ENCODE peak calls at places on chromosomes 16 and 17, in eight cellular contexts. M, U, Z, S, X, T, K and F are unnamed samples.

GRCh38 chr17:9271989-9272388 is 250.7 kb downstream of the NTN1 start:
- DNase-seq in U (no peak), T (no peak), K (no peak), M (no peak), Z (no peak), X (peak; percentile 53), S (no peak), F (no peak)

GRCh38 chr16:56848955-56849689 is 15.9 kb upstream of the SLC12A3 start:
- DNase-seq in K (no peak), Z (no peak), S (peak; percentile 85), U (no peak), M (peak; percentile 69), X (no peak), T (no peak), F (no peak)

GRCh38 chr17:16048797-16049449 is 49.3 kb downstream of the TTC19 start:
- DNase-seq in S (no peak), K (no peak), X (no peak), T (no peak), U (no peak), Z (no peak), M (no peak), F (no peak)

GRCh38 chr17:76398523-76399174 is 14.2 kb downstream of the SPHK1 start:
- DNase-seq in K (no peak), S (no peak), X (no peak), M (no peak), U (no peak), T (no peak), Z (no peak), F (no peak)

GRCh38 chr16:75207831-75208230 is 870 bp upstream of the CTRB2 start:
- DNase-seq in U (no peak), M (no peak), S (no peak), X (no peak), Z (no peak), K (no peak), T (no peak), F (no peak)

GRCh38 chr17:46875849-46876352 is 24.5 kb downstream of the WNT9B start:
- DNase-seq in X (no peak), U (peak; percentile 36), S (no peak), Z (no peak), K (no peak), M (no peak), T (no peak), F (no peak)

GRCh38 chr17:66918896-66919295 is 45.6 kb upstream of the CACNG4 start:
- DNase-seq in Z (no peak), X (no peak), M (no peak), S (no peak), K (no peak), U (no peak), T (no peak), F (no peak)

GRCh38 chr17:77599699-77600098 is 358.8 kb upstream of the TNRC6C start:
- DNase-seq in K (no peak), M (no peak), T (no peak), X (no peak), U (no peak), Z (no peak), S (no peak), F (no peak)

GRCh38 chr17:64245218-64246145 is 17.6 kb downstream of the TEX2 start:
- DNase-seq in Z (no peak), K (no peak), X (no peak), M (no peak), U (no peak), T (no peak), S (peak; percentile 85), F (no peak)

GRCh38 chr17:36931697-36932382 is 5.4 kb upstream of the LHX1 start:
- DNase-seq in K (no peak), T (no peak), M (no peak), S (peak; percentile 46), Z (no peak), X (no peak), U (no peak), F (no peak)

GRCh38 chr17:58303981-58304734 is 23.4 kb upstream of the MPO start:
- DNase-seq in X (no peak), Z (peak; percentile 52), K (peak; percentile 74), T (no peak), M (peak; percentile 75), U (peak; percentile 53), S (peak; percentile 51), F (peak; percentile 57)

GRCh38 chr16:89498839-89499238 is 8.5 kb upstream of the ANKRD11 start:
- DNase-seq in X (no peak), U (no peak), Z (no peak), M (no peak), T (no peak), K (no peak), S (no peak), F (no peak)

GRCh38 chr16:88533381-88533831 is 36.8 kb upstream of the ZC3H18 start:
- DNase-seq in U (no peak), S (peak; percentile 56), M (peak; percentile 52), T (no peak), K (peak; percentile 57), X (peak; percentile 19), Z (no peak), F (no peak)

GRCh38 chr17:42270175-42270545 is 6.0 kb downstream of the STAT5B start:
- DNase-seq in T (no peak), K (no peak), S (peak; percentile 61), Z (no peak), X (no peak), U (no peak), M (no peak), F (no peak)

GRCh38 chr17:37742114-37742761 is 2.6 kb downstream of the HNF1B start:
- DNase-seq in S (peak; percentile 39), X (no peak), T (no peak), M (peak; percentile 2), K (no peak), Z (no peak), U (no peak), F (no peak)

GRCh38 chr16:16197331-16197730 is 26.0 kb downstream of the ABCC6 start:
- DNase-seq in K (no peak), X (no peak), U (no peak), Z (no peak), S (no peak), M (no peak), T (no peak), F (no peak)

GRCh38 chr17:14866266-14866665 is 398.9 kb downstream of the PMP22 start:
- DNase-seq in S (peak; percentile 22), K (no peak), T (no peak), X (no peak), U (no peak), M (no peak), Z (no peak), F (no peak)

GRCh38 chr16:74846714-74847113 is 72.1 kb upstream of the FA2H start:
- DNase-seq in T (no peak), X (no peak), K (no peak), S (no peak), U (no peak), Z (no peak), M (no peak), F (no peak)

GRCh38 chr17:59643159-59643857 is 23.6 kb downstream of the CLTC start:
- DNase-seq in X (no peak), U (no peak), S (peak; percentile 51), K (no peak), M (no peak), Z (no peak), T (no peak), F (no peak)

GRCh38 chr17:72502111-72502939 is 381.5 kb downstream of the SOX9 start:
- DNase-seq in T (no peak), M (no peak), X (no peak), K (peak; percentile 49), Z (no peak), S (peak; percentile 48), U (no peak), F (no peak)

GRCh38 chr17:82734987-82735866 is at the start of gene FN3K:
- DNase-seq in M (peak; percentile 63), S (peak; percentile 56), U (no peak), T (no peak), Z (peak; percentile 29), K (peak; percentile 81), X (peak; percentile 60), F (no peak)

GRCh38 chr17:31544186-31544585 is 152.7 kb downstream of the RAB11FIP4 start:
- DNase-seq in Z (no peak), U (no peak), S (no peak), X (no peak), K (no peak), T (no peak), M (no peak), F (peak; percentile 64)

GRCh38 chr16:81745704-81746558 is 33.2 kb upstream of the PLCG2 start:
- DNase-seq in X (peak; percentile 15), S (peak; percentile 54), Z (peak; percentile 66), K (peak; percentile 82), M (peak; percentile 72), T (peak; percentile 55), U (peak; percentile 63), F (peak; percentile 3)

GRCh38 chr17:80605326-80606066 is 60.9 kb downstream of the RPTOR start:
- DNase-seq in T (peak; percentile 24), K (no peak), S (no peak), X (no peak), U (no peak), Z (peak; percentile 13), M (no peak), F (no peak)

GRCh38 chr16:47925811-47926460 is 229.9 kb downstream of the ABCC12 start:
- DNase-seq in M (no peak), U (no peak), X (no peak), K (no peak), Z (no peak), T (no peak), S (peak; percentile 6), F (no peak)

GRCh38 chr17:70307430-70307829 is 138.1 kb downstream of the KCNJ2 start:
- DNase-seq in Z (no peak), T (no peak), U (no peak), M (no peak), S (no peak), K (no peak), X (no peak), F (no peak)

GRCh38 chr17:65092262-65092661 is 35.7 kb upstream of the GNA13 start:
- DNase-seq in S (peak; percentile 52), Z (no peak), X (no peak), M (no peak), U (no peak), K (no peak), T (no peak), F (no peak)

GRCh38 chr17:82419471-82419995 is 1.1 kb upstream of the OGFOD3 start:
- DNase-seq in U (peak; percentile 62), X (no peak), T (no peak), M (no peak), S (peak; percentile 19), K (no peak), Z (no peak), F (no peak)

GRCh38 chr17:29645516-29646051 is 22.9 kb upstream of the CORO6 start:
- DNase-seq in K (peak; percentile 66), X (no peak), T (no peak), S (peak; percentile 83), Z (no peak), M (no peak), U (no peak), F (no peak)

GRCh38 chr16:14003119-14003570 is 68.0 kb upstream of the MRTFB start:
- DNase-seq in Z (no peak), X (peak; percentile 29), U (no peak), S (peak; percentile 84), M (peak; percentile 87), K (peak; percentile 84), T (no peak), F (peak; percentile 46)

GRCh38 chr16:17921357-17921978 is 415.1 kb downstream of the NPIPA8 start:
- DNase-seq in K (peak; percentile 47), Z (peak; percentile 34), T (peak; percentile 26), X (no peak), M (peak; percentile 31), S (peak; percentile 37), U (peak; percentile 61), F (peak; percentile 17)

GRCh38 chr17:38741443-38741842 is 6.7 kb downstream of the PCGF2 start:
- DNase-seq in U (no peak), X (no peak), Z (no peak), M (no peak), K (no peak), S (no peak), T (no peak), F (no peak)

GRCh38 chr16:3444032-3444388 is 530 bp downstream of the NAA60 start:
- DNase-seq in X (no peak), T (no peak), U (no peak), M (peak; percentile 72), Z (peak; percentile 26), K (peak; percentile 44), S (peak; percentile 84), F (no peak)

GRCh38 chr16:13945734-13946490 is 26.0 kb downstream of the ERCC4 start:
- DNase-seq in U (no peak), Z (no peak), K (no peak), X (no peak), S (no peak), M (no peak), T (no peak), F (no peak)